ENCODE peak calls at places on chromosomes 6 and 20, in four cellular contexts. One of them, this sample, is unnamed.

GRCh38 chr6:142946181-142946923 is 1.4 kb upstream of the HIVEP2 start:
- DNase-seq in A549: peak; percentile 92
- DNase-seq in HEK293T: peak; percentile 90
- DNase-seq in CD4-positive, CD25-positive, alpha-beta regulatory T cell: peak; percentile 86
- DNase-seq in this sample: peak; percentile 83

GRCh38 chr6:5986847-5987246 is 19.9 kb downstream of the NRN1 start:
- DNase-seq in A549: no peak
- DNase-seq in HEK293T: no peak
- DNase-seq in CD4-positive, CD25-positive, alpha-beta regulatory T cell: no peak
- DNase-seq in this sample: no peak

GRCh38 chr6:2640551-2640950 is 110.2 kb downstream of the MYLK4 start:
- DNase-seq in A549: no peak
- DNase-seq in HEK293T: no peak
- DNase-seq in CD4-positive, CD25-positive, alpha-beta regulatory T cell: no peak
- DNase-seq in this sample: no peak

GRCh38 chr20:36094497-36094896 is 60.0 kb upstream of the EPB41L1 start:
- DNase-seq in A549: peak; percentile 41
- DNase-seq in HEK293T: no peak
- DNase-seq in CD4-positive, CD25-positive, alpha-beta regulatory T cell: no peak
- DNase-seq in this sample: no peak

GRCh38 chr6:75149253-75149652 is 56.6 kb downstream of the COL12A1 start:
- DNase-seq in A549: no peak
- DNase-seq in HEK293T: no peak
- DNase-seq in CD4-positive, CD25-positive, alpha-beta regulatory T cell: no peak
- DNase-seq in this sample: no peak

GRCh38 chr6:20069130-20069529 is 143.1 kb downstream of the MBOAT1 start:
- DNase-seq in A549: no peak
- DNase-seq in HEK293T: no peak
- DNase-seq in CD4-positive, CD25-positive, alpha-beta regulatory T cell: no peak
- DNase-seq in this sample: no peak

GRCh38 chr6:111468329-111469012 is 14.5 kb downstream of the REV3L start:
- DNase-seq in A549: no peak
- DNase-seq in HEK293T: no peak
- DNase-seq in CD4-positive, CD25-positive, alpha-beta regulatory T cell: no peak
- DNase-seq in this sample: no peak

GRCh38 chr6:80468398-80468797 is 361.9 kb downstream of the BCKDHB start:
- DNase-seq in A549: no peak
- DNase-seq in HEK293T: no peak
- DNase-seq in CD4-positive, CD25-positive, alpha-beta regulatory T cell: no peak
- DNase-seq in this sample: no peak

GRCh38 chr6:155040154-155040553 is 45.0 kb downstream of the TIAM2 start:
- DNase-seq in A549: no peak
- DNase-seq in HEK293T: no peak
- DNase-seq in CD4-positive, CD25-positive, alpha-beta regulatory T cell: no peak
- DNase-seq in this sample: no peak

GRCh38 chr20:49583343-49583668 is 15.4 kb upstream of the PTGIS start:
- DNase-seq in A549: no peak
- DNase-seq in HEK293T: no peak
- DNase-seq in CD4-positive, CD25-positive, alpha-beta regulatory T cell: no peak
- DNase-seq in this sample: no peak

This sample was measured in naive thymus-derived CD4-positive, alpha-beta T cell.